ENCODE peak calls at places on chromosomes 4 and X, in seven cellular contexts. One of them, this sample, is unnamed.

GRCh38 chr4:186727149-186727976 is 3.7 kb upstream of the FAT1 start:
- DNase-seq in tibial nerve: no peak
- DNase-seq in CD4-positive, CD25-positive, alpha-beta regulatory T cell: no peak
- DNase-seq in endodermal cell: no peak
- DNase-seq in CD8-positive, alpha-beta memory T cell: no peak
- DNase-seq in fibroblast of villous mesenchyme: no peak
- DNase-seq in NCI-H460: no peak
- DNase-seq in this sample: peak

GRCh38 chrX:34437586-34437985 is 219.5 kb downstream of the TMEM47 start:
- DNase-seq in tibial nerve: no peak
- DNase-seq in fibroblast of villous mesenchyme: no peak
- DNase-seq in CD8-positive, alpha-beta memory T cell: no peak
- DNase-seq in CD4-positive, CD25-positive, alpha-beta regulatory T cell: no peak
- DNase-seq in NCI-H460: no peak
- DNase-seq in endodermal cell: no peak
- DNase-seq in this sample: no peak

GRCh38 chr4:155442267-155443105 is 65.7 kb upstream of the MAP9 start:
- DNase-seq in NCI-H460: peak
- DNase-seq in CD4-positive, CD25-positive, alpha-beta regulatory T cell: peak
- DNase-seq in fibroblast of villous mesenchyme: peak
- DNase-seq in tibial nerve: peak
- DNase-seq in endodermal cell: peak
- DNase-seq in CD8-positive, alpha-beta memory T cell: no peak
- DNase-seq in this sample: peak

GRCh38 chr4:1991087-1991486 is 17.7 kb downstream of the NELFA start:
- DNase-seq in CD8-positive, alpha-beta memory T cell: no peak
- DNase-seq in tibial nerve: no peak
- DNase-seq in fibroblast of villous mesenchyme: no peak
- DNase-seq in endodermal cell: no peak
- DNase-seq in CD4-positive, CD25-positive, alpha-beta regulatory T cell: no peak
- DNase-seq in NCI-H460: no peak
- DNase-seq in this sample: no peak

GRCh38 chr4:17889692-17890091 is 78.9 kb downstream of the NCAPG start:
- DNase-seq in tibial nerve: no peak
- DNase-seq in CD8-positive, alpha-beta memory T cell: no peak
- DNase-seq in fibroblast of villous mesenchyme: no peak
- DNase-seq in CD4-positive, CD25-positive, alpha-beta regulatory T cell: no peak
- DNase-seq in NCI-H460: no peak
- DNase-seq in endodermal cell: no peak
- DNase-seq in this sample: peak

GRCh38 chrX:82734140-82734539 is 774.0 kb upstream of the POU3F4 start:
- DNase-seq in tibial nerve: no peak
- DNase-seq in CD8-positive, alpha-beta memory T cell: no peak
- DNase-seq in fibroblast of villous mesenchyme: no peak
- DNase-seq in NCI-H460: no peak
- DNase-seq in endodermal cell: no peak
- DNase-seq in CD4-positive, CD25-positive, alpha-beta regulatory T cell: no peak
- DNase-seq in this sample: no peak

GRCh38 chr4:140158234-140159030 is 4.4 kb upstream of the MAML3 start:
- DNase-seq in tibial nerve: no peak
- DNase-seq in CD4-positive, CD25-positive, alpha-beta regulatory T cell: no peak
- DNase-seq in NCI-H460: no peak
- DNase-seq in fibroblast of villous mesenchyme: peak
- DNase-seq in endodermal cell: no peak
- DNase-seq in CD8-positive, alpha-beta memory T cell: no peak
- DNase-seq in this sample: no peak

GRCh38 chr4:154677300-154677699 is 64.8 kb upstream of the FGG start:
- DNase-seq in CD8-positive, alpha-beta memory T cell: no peak
- DNase-seq in tibial nerve: no peak
- DNase-seq in fibroblast of villous mesenchyme: no peak
- DNase-seq in NCI-H460: no peak
- DNase-seq in CD4-positive, CD25-positive, alpha-beta regulatory T cell: no peak
- DNase-seq in endodermal cell: no peak
- DNase-seq in this sample: no peak

GRCh38 chrX:41868392-41868977 is 54.9 kb downstream of the CASK start:
- DNase-seq in NCI-H460: no peak
- DNase-seq in CD4-positive, CD25-positive, alpha-beta regulatory T cell: no peak
- DNase-seq in fibroblast of villous mesenchyme: no peak
- DNase-seq in CD8-positive, alpha-beta memory T cell: no peak
- DNase-seq in tibial nerve: no peak
- DNase-seq in endodermal cell: no peak
- DNase-seq in this sample: no peak

GRCh38 chr4:79178770-79179169 is 147.1 kb downstream of the NAA11 start:
- DNase-seq in CD8-positive, alpha-beta memory T cell: no peak
- DNase-seq in CD4-positive, CD25-positive, alpha-beta regulatory T cell: no peak
- DNase-seq in tibial nerve: no peak
- DNase-seq in endodermal cell: no peak
- DNase-seq in fibroblast of villous mesenchyme: no peak
- DNase-seq in NCI-H460: no peak
- DNase-seq in this sample: no peak

GRCh38 chr4:19486400-19486799 is 765.3 kb upstream of the SLIT2 start:
- DNase-seq in NCI-H460: no peak
- DNase-seq in tibial nerve: no peak
- DNase-seq in CD4-positive, CD25-positive, alpha-beta regulatory T cell: no peak
- DNase-seq in CD8-positive, alpha-beta memory T cell: no peak
- DNase-seq in endodermal cell: no peak
- DNase-seq in fibroblast of villous mesenchyme: no peak
- DNase-seq in this sample: peak

GRCh38 chr4:42750091-42750490 is 93.2 kb upstream of the ATP8A1 start:
- DNase-seq in NCI-H460: peak
- DNase-seq in CD4-positive, CD25-positive, alpha-beta regulatory T cell: peak
- DNase-seq in endodermal cell: peak
- DNase-seq in CD8-positive, alpha-beta memory T cell: peak
- DNase-seq in fibroblast of villous mesenchyme: no peak
- DNase-seq in tibial nerve: no peak
- DNase-seq in this sample: no peak

GRCh38 chrX:38561126-38561868 is at the start of gene TSPAN7:
- DNase-seq in NCI-H460: peak
- DNase-seq in CD8-positive, alpha-beta memory T cell: peak
- DNase-seq in endodermal cell: peak
- DNase-seq in tibial nerve: peak
- DNase-seq in CD4-positive, CD25-positive, alpha-beta regulatory T cell: peak
- DNase-seq in fibroblast of villous mesenchyme: peak
- DNase-seq in this sample: peak

GRCh38 chrX:135543924-135544323 is 23.5 kb downstream of the INTS6L start:
- DNase-seq in fibroblast of villous mesenchyme: no peak
- DNase-seq in NCI-H460: peak
- DNase-seq in endodermal cell: peak
- DNase-seq in tibial nerve: no peak
- DNase-seq in CD4-positive, CD25-positive, alpha-beta regulatory T cell: peak
- DNase-seq in CD8-positive, alpha-beta memory T cell: peak
- DNase-seq in this sample: no peak

GRCh38 chrX:53481816-53482485 is 47.8 kb upstream of the HSD17B10 start:
- DNase-seq in endodermal cell: peak
- DNase-seq in CD8-positive, alpha-beta memory T cell: peak
- DNase-seq in NCI-H460: peak
- DNase-seq in CD4-positive, CD25-positive, alpha-beta regulatory T cell: peak
- DNase-seq in tibial nerve: peak
- DNase-seq in fibroblast of villous mesenchyme: peak
- DNase-seq in this sample: peak

GRCh38 chr4:141702472-141703182 is 66.2 kb downstream of the IL15 start:
- DNase-seq in endodermal cell: peak
- DNase-seq in CD8-positive, alpha-beta memory T cell: no peak
- DNase-seq in NCI-H460: no peak
- DNase-seq in tibial nerve: no peak
- DNase-seq in fibroblast of villous mesenchyme: no peak
- DNase-seq in CD4-positive, CD25-positive, alpha-beta regulatory T cell: peak
- DNase-seq in this sample: peak

GRCh38 chr4:78214078-78214477 is 157.0 kb downstream of the FRAS1 start:
- DNase-seq in NCI-H460: no peak
- DNase-seq in endodermal cell: no peak
- DNase-seq in CD8-positive, alpha-beta memory T cell: no peak
- DNase-seq in CD4-positive, CD25-positive, alpha-beta regulatory T cell: no peak
- DNase-seq in fibroblast of villous mesenchyme: peak
- DNase-seq in tibial nerve: no peak
- DNase-seq in this sample: peak

GRCh38 chr4:80471701-80472100 is 136.2 kb downstream of the CFAP299 start:
- DNase-seq in tibial nerve: no peak
- DNase-seq in endodermal cell: peak
- DNase-seq in CD8-positive, alpha-beta memory T cell: no peak
- DNase-seq in fibroblast of villous mesenchyme: no peak
- DNase-seq in NCI-H460: no peak
- DNase-seq in CD4-positive, CD25-positive, alpha-beta regulatory T cell: no peak
- DNase-seq in this sample: peak

GRCh38 chr4:184668511-184669114 is 19.1 kb downstream of the PRIMPOL start:
- DNase-seq in endodermal cell: no peak
- DNase-seq in fibroblast of villous mesenchyme: peak
- DNase-seq in tibial nerve: no peak
- DNase-seq in CD4-positive, CD25-positive, alpha-beta regulatory T cell: peak
- DNase-seq in CD8-positive, alpha-beta memory T cell: peak
- DNase-seq in NCI-H460: no peak
- DNase-seq in this sample: peak

GRCh38 chrX:81779701-81780100 is 577.8 kb downstream of the SH3BGRL start:
- DNase-seq in CD8-positive, alpha-beta memory T cell: no peak
- DNase-seq in CD4-positive, CD25-positive, alpha-beta regulatory T cell: no peak
- DNase-seq in NCI-H460: no peak
- DNase-seq in tibial nerve: no peak
- DNase-seq in endodermal cell: no peak
- DNase-seq in fibroblast of villous mesenchyme: no peak
- DNase-seq in this sample: no peak

GRCh38 chr4:113550510-113550909 is 211.0 kb downstream of the CAMK2D start:
- DNase-seq in CD8-positive, alpha-beta memory T cell: no peak
- DNase-seq in fibroblast of villous mesenchyme: no peak
- DNase-seq in tibial nerve: no peak
- DNase-seq in endodermal cell: no peak
- DNase-seq in CD4-positive, CD25-positive, alpha-beta regulatory T cell: no peak
- DNase-seq in NCI-H460: no peak
- DNase-seq in this sample: no peak

GRCh38 chr4:28481565-28481964 is 1620.9 kb downstream of the STIM2 start:
- DNase-seq in endodermal cell: no peak
- DNase-seq in CD8-positive, alpha-beta memory T cell: no peak
- DNase-seq in fibroblast of villous mesenchyme: no peak
- DNase-seq in tibial nerve: no peak
- DNase-seq in NCI-H460: no peak
- DNase-seq in CD4-positive, CD25-positive, alpha-beta regulatory T cell: no peak
- DNase-seq in this sample: no peak

GRCh38 chr4:7134737-7135388 is 57.5 kb upstream of the SORCS2 start:
- DNase-seq in CD4-positive, CD25-positive, alpha-beta regulatory T cell: no peak
- DNase-seq in CD8-positive, alpha-beta memory T cell: no peak
- DNase-seq in fibroblast of villous mesenchyme: peak
- DNase-seq in NCI-H460: no peak
- DNase-seq in tibial nerve: peak
- DNase-seq in endodermal cell: no peak
- DNase-seq in this sample: no peak

GRCh38 chrX:17397074-17397473 is 22.1 kb downstream of the NHS start:
- DNase-seq in CD4-positive, CD25-positive, alpha-beta regulatory T cell: no peak
- DNase-seq in CD8-positive, alpha-beta memory T cell: no peak
- DNase-seq in fibroblast of villous mesenchyme: no peak
- DNase-seq in tibial nerve: no peak
- DNase-seq in NCI-H460: no peak
- DNase-seq in endodermal cell: no peak
- DNase-seq in this sample: no peak

GRCh38 chrX:16804923-16805464 is 18.7 kb downstream of the TXLNG start:
- DNase-seq in fibroblast of villous mesenchyme: no peak
- DNase-seq in CD4-positive, CD25-positive, alpha-beta regulatory T cell: no peak
- DNase-seq in tibial nerve: no peak
- DNase-seq in endodermal cell: no peak
- DNase-seq in NCI-H460: no peak
- DNase-seq in CD8-positive, alpha-beta memory T cell: no peak
- DNase-seq in this sample: no peak

GRCh38 chrX:119101168-119101567 is 26.4 kb downstream of the KIAA1210 start:
- DNase-seq in CD4-positive, CD25-positive, alpha-beta regulatory T cell: no peak
- DNase-seq in CD8-positive, alpha-beta memory T cell: no peak
- DNase-seq in tibial nerve: no peak
- DNase-seq in NCI-H460: no peak
- DNase-seq in endodermal cell: no peak
- DNase-seq in fibroblast of villous mesenchyme: no peak
- DNase-seq in this sample: no peak

GRCh38 chr4:153541426-153542096 is 75.4 kb downstream of the TMEM131L start:
- DNase-seq in CD4-positive, CD25-positive, alpha-beta regulatory T cell: peak
- DNase-seq in NCI-H460: no peak
- DNase-seq in endodermal cell: no peak
- DNase-seq in CD8-positive, alpha-beta memory T cell: no peak
- DNase-seq in tibial nerve: no peak
- DNase-seq in fibroblast of villous mesenchyme: peak
- DNase-seq in this sample: peak

GRCh38 chrX:138765061-138765460 is 53.5 kb upstream of the FGF13 start:
- DNase-seq in tibial nerve: no peak
- DNase-seq in NCI-H460: no peak
- DNase-seq in CD8-positive, alpha-beta memory T cell: no peak
- DNase-seq in fibroblast of villous mesenchyme: no peak
- DNase-seq in endodermal cell: no peak
- DNase-seq in CD4-positive, CD25-positive, alpha-beta regulatory T cell: no peak
- DNase-seq in this sample: no peak

GRCh38 chrX:24398766-24399165 is 38.3 kb downstream of the SUPT20HL1 start:
- DNase-seq in endodermal cell: no peak
- DNase-seq in tibial nerve: no peak
- DNase-seq in NCI-H460: no peak
- DNase-seq in fibroblast of villous mesenchyme: no peak
- DNase-seq in CD8-positive, alpha-beta memory T cell: no peak
- DNase-seq in CD4-positive, CD25-positive, alpha-beta regulatory T cell: no peak
- DNase-seq in this sample: no peak

GRCh38 chrX:108447303-108447702 is 7.7 kb downstream of the COL4A5 start:
- DNase-seq in endodermal cell: no peak
- DNase-seq in tibial nerve: no peak
- DNase-seq in CD4-positive, CD25-positive, alpha-beta regulatory T cell: no peak
- DNase-seq in fibroblast of villous mesenchyme: peak
- DNase-seq in NCI-H460: no peak
- DNase-seq in CD8-positive, alpha-beta memory T cell: no peak
- DNase-seq in this sample: peak

GRCh38 chr4:140212646-140213045 is 58.7 kb upstream of the MAML3 start:
- DNase-seq in CD4-positive, CD25-positive, alpha-beta regulatory T cell: no peak
- DNase-seq in tibial nerve: no peak
- DNase-seq in CD8-positive, alpha-beta memory T cell: no peak
- DNase-seq in NCI-H460: no peak
- DNase-seq in fibroblast of villous mesenchyme: no peak
- DNase-seq in endodermal cell: no peak
- DNase-seq in this sample: no peak

GRCh38 chr4:98905834-98906233 is 23.1 kb downstream of the EIF4E start:
- DNase-seq in CD8-positive, alpha-beta memory T cell: no peak
- DNase-seq in fibroblast of villous mesenchyme: no peak
- DNase-seq in tibial nerve: no peak
- DNase-seq in CD4-positive, CD25-positive, alpha-beta regulatory T cell: no peak
- DNase-seq in NCI-H460: no peak
- DNase-seq in endodermal cell: no peak
- DNase-seq in this sample: peak

GRCh38 chr4:64582492-64582891 is 173.2 kb upstream of the TECRL start:
- DNase-seq in endodermal cell: peak
- DNase-seq in fibroblast of villous mesenchyme: no peak
- DNase-seq in CD4-positive, CD25-positive, alpha-beta regulatory T cell: no peak
- DNase-seq in tibial nerve: no peak
- DNase-seq in CD8-positive, alpha-beta memory T cell: no peak
- DNase-seq in NCI-H460: no peak
- DNase-seq in this sample: no peak

This sample was measured in amniotic epithelial cell.